ENCODE peak calls at places on chromosomes 2 and 18, in six cellular contexts. T, F, R, H, D and K are unnamed samples.

GRCh38 chr2:20496069-20496468 is 49.2 kb downstream of the RHOB start:
- ATAC-seq in R (peak; percentile 94), H (no peak), F (no peak), D (peak; percentile 29), T (peak; percentile 38), K (peak; percentile 38)

GRCh38 chr2:36530983-36531354 is 67.0 kb downstream of the FEZ2 start:
- ATAC-seq in R (no peak), D (peak; percentile 83), H (no peak), T (peak; percentile 82), F (no peak), K (no peak)

GRCh38 chr2:225534697-225535096 is 135.2 kb downstream of the NYAP2 start:
- ATAC-seq in F (no peak), D (no peak), T (no peak), R (peak; percentile 31), H (no peak), K (no peak)

GRCh38 chr18:37320320-37320719 is 245.3 kb downstream of the CELF4 start:
- ATAC-seq in H (no peak), D (no peak), F (no peak), R (no peak), T (no peak), K (no peak)

GRCh38 chr2:4674007-4674406 is 970.6 kb downstream of the DCDC2C start:
- ATAC-seq in F (no peak), R (no peak), H (peak; percentile 30), D (no peak), T (no peak), K (no peak)

GRCh38 chr2:229282758-229283546 is 11.9 kb upstream of the PID1 start:
- ATAC-seq in T (peak; percentile 100), F (no peak), R (peak; percentile 95), D (peak; percentile 93), H (no peak), K (no peak)

GRCh38 chr18:7512326-7512725 is 54.8 kb upstream of the PTPRM start:
- ATAC-seq in T (peak; percentile 23), F (no peak), R (no peak), D (no peak), H (no peak), K (no peak)

GRCh38 chr18:53148056-53148574 is 808.1 kb downstream of the DCC start:
- ATAC-seq in T (no peak), F (no peak), H (no peak), R (no peak), D (no peak), K (no peak)